ENCODE peak calls at places on chromosomes 4 and X, in six cellular contexts. One of them, this sample, is unnamed.

GRCh38 chr4:120847019-120847582 is 75.4 kb downstream of the PRDM5 start:
- DNase-seq in mammary epithelial cell: no peak
- DNase-seq in cardiac fibroblast: no peak
- DNase-seq in fibroblast of pulmonary artery: no peak
- DNase-seq in K562: no peak
- DNase-seq in left lung: no peak
- DNase-seq in this sample: no peak

GRCh38 chrX:77444075-77444474 is 3.1 kb upstream of the FGF16 start:
- DNase-seq in mammary epithelial cell: no peak
- DNase-seq in cardiac fibroblast: no peak
- DNase-seq in fibroblast of pulmonary artery: no peak
- DNase-seq in K562: no peak
- DNase-seq in left lung: no peak
- DNase-seq in this sample: no peak

GRCh38 chrX:41449615-41450014 is 2.5 kb downstream of the NYX start:
- DNase-seq in mammary epithelial cell: peak
- DNase-seq in cardiac fibroblast: peak
- DNase-seq in fibroblast of pulmonary artery: no peak
- DNase-seq in K562: no peak
- DNase-seq in left lung: no peak
- DNase-seq in this sample: no peak

GRCh38 chr4:81688085-81688484 is 216.4 kb upstream of the RASGEF1B start:
- DNase-seq in mammary epithelial cell: peak
- DNase-seq in cardiac fibroblast: peak
- DNase-seq in fibroblast of pulmonary artery: peak
- DNase-seq in K562: no peak
- DNase-seq in left lung: no peak
- DNase-seq in this sample: peak

GRCh38 chr4:44916406-44916805 is 190.1 kb upstream of the GNPDA2 start:
- DNase-seq in mammary epithelial cell: peak
- DNase-seq in cardiac fibroblast: peak
- DNase-seq in fibroblast of pulmonary artery: peak
- DNase-seq in K562: no peak
- DNase-seq in left lung: no peak
- DNase-seq in this sample: peak

GRCh38 chrX:66622209-66622608 is 16.7 kb downstream of the EDA2R start:
- DNase-seq in mammary epithelial cell: no peak
- DNase-seq in cardiac fibroblast: no peak
- DNase-seq in fibroblast of pulmonary artery: no peak
- DNase-seq in K562: no peak
- DNase-seq in left lung: no peak
- DNase-seq in this sample: peak

GRCh38 chr4:175720722-175721121 is 91.3 kb downstream of the GPM6A start:
- DNase-seq in mammary epithelial cell: no peak
- DNase-seq in cardiac fibroblast: no peak
- DNase-seq in fibroblast of pulmonary artery: no peak
- DNase-seq in K562: no peak
- DNase-seq in left lung: no peak
- DNase-seq in this sample: no peak

GRCh38 chrX:36577006-36577405 is 431.2 kb upstream of the FAM47C start:
- DNase-seq in mammary epithelial cell: no peak
- DNase-seq in cardiac fibroblast: no peak
- DNase-seq in fibroblast of pulmonary artery: no peak
- DNase-seq in K562: no peak
- DNase-seq in left lung: no peak
- DNase-seq in this sample: peak

DNA sequence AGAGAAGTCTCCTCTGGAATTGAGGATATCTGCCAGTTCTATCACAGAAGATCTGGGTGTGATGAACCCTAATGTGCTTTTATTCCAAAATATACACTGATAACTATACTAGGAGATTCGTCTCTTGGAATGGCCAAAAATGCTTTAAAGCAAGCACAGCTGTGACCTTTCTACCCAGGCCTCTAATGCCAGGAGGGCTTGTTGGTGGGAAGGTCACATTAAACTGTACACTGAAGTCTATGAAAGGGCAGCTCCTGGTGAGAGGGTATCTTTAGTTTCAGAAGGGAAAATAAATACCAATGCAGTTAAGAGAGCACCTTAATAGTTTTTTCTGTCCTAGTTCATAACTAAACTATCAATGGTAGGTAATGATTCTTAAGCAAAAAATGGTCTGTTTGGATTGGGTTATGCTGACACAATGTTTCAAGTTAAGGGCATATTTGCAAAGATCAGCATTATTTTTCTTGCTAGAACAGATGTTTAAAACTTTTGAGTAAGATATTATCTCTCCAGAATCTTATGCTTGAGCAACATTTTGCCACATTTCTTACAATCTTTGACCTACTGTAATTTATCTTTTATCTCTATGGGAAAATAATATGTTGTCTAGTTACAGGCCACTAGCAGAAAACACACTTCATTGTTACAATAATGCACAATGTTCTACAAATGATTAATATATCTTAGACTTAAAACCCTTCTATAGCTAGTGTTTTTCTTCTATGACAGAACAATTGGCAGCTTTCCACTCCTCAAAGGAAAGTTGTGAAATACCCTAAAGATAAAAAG is 59.6 kb downstream of the SEC24D start:
- DNase-seq in mammary epithelial cell: peak
- DNase-seq in cardiac fibroblast: peak
- DNase-seq in fibroblast of pulmonary artery: peak
- DNase-seq in K562: no peak
- DNase-seq in left lung: no peak
- DNase-seq in this sample: peak
- TF ChIP-seq CTCF in mammary epithelial cell: no peak
- TF ChIP-seq CTCF in cardiac fibroblast: no peak
- TF ChIP-seq CTCF in fibroblast of pulmonary artery: no peak
- TF ChIP-seq CTCF in K562: no peak
- TF ChIP-seq CTCF in left lung: no peak
- TF ChIP-seq CTCF in this sample: no peak

GRCh38 chr4:161256716-161257115 is 907.1 kb downstream of the FSTL5 start:
- DNase-seq in mammary epithelial cell: no peak
- DNase-seq in cardiac fibroblast: no peak
- DNase-seq in fibroblast of pulmonary artery: no peak
- DNase-seq in K562: no peak
- DNase-seq in left lung: no peak
- DNase-seq in this sample: peak
- H3K4me3 ChIP-seq in mammary epithelial cell: no peak
- H3K4me3 ChIP-seq in cardiac fibroblast: no peak
- H3K4me3 ChIP-seq in fibroblast of pulmonary artery: no peak
- H3K4me3 ChIP-seq in K562: no peak
- H3K4me3 ChIP-seq in left lung: no peak
- H3K4me3 ChIP-seq in this sample: no peak

GRCh38 chr4:181204109-181204508 is 1039.1 kb upstream of the TENM3 start:
- DNase-seq in mammary epithelial cell: peak
- DNase-seq in cardiac fibroblast: no peak
- DNase-seq in fibroblast of pulmonary artery: no peak
- DNase-seq in K562: no peak
- DNase-seq in left lung: no peak
- DNase-seq in this sample: peak

DNA sequence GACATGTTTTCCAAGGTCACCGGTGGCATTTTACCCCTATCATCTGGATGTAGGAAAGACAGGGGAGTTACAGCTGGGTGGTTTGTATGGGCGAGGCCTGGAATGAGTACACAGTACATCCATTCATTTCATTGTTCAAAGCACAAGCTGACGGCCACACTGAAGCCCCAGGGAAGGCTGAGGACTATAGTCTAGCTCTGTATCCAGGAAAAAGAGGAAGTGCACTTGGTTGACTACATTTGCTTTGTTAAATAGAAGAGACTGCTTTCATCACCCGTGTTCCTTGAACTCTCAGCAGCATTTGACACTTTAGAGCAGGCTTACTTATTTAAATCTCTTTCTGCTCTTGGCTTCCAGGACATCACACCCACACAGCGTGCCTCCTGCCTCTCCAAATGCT is 1041.0 kb upstream of the TENM3 start:
- DNase-seq in mammary epithelial cell: no peak
- DNase-seq in cardiac fibroblast: no peak
- DNase-seq in fibroblast of pulmonary artery: no peak
- DNase-seq in K562: no peak
- DNase-seq in left lung: no peak
- DNase-seq in this sample: peak
- TF ChIP-seq CTCF in mammary epithelial cell: no peak
- TF ChIP-seq CTCF in cardiac fibroblast: no peak
- TF ChIP-seq CTCF in fibroblast of pulmonary artery: no peak
- TF ChIP-seq CTCF in K562: no peak
- TF ChIP-seq CTCF in left lung: no peak
- TF ChIP-seq CTCF in this sample: no peak

DNA sequence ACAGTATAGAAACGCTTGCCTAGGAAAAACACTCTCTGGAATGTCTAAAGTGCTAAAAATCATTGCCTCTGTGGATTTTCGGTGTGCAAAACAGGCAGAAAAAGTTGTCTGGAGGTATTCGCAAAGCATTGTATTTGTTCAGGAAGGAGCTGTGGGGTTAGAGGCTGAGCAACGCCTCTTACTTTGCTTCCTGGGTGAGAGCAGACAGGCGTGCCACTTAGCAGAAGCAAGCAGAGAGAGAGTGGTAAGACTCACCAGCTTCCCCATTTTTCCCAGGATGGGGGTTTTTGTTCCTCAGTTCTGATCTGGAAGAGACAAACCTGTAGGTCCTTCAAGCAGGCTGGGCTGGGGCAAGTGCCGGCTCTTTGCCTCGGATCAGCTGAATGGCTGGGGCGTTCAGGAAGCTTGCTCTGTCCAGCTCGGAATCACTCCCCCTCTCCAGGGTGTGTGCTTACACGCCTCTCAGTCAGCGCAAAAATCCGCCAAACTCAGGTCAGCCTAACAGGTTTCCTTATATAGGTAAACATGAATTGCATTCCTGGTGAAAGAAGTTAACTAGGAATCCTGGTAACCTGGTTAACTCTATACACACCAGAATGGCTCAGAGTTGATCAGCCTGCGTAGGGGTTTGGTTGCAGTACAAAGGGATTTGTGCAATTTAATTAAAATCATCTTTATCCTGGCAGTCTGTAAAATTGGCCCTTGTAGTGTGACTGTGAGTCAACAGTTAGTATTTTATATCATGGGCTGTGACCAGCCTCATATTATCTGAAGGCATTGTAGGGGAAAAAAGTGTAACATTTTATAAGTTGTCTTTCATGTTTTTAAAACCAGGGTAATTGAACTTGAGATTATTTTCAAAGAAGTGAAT is 213.1 kb upstream of the MID1 start:
- DNase-seq in mammary epithelial cell: peak
- DNase-seq in cardiac fibroblast: peak
- DNase-seq in fibroblast of pulmonary artery: no peak
- DNase-seq in K562: peak
- DNase-seq in left lung: peak
- DNase-seq in this sample: peak
- H3K4me3 ChIP-seq in mammary epithelial cell: peak
- H3K4me3 ChIP-seq in cardiac fibroblast: peak
- H3K4me3 ChIP-seq in fibroblast of pulmonary artery: no peak
- H3K4me3 ChIP-seq in K562: no peak
- H3K4me3 ChIP-seq in left lung: peak
- H3K4me3 ChIP-seq in this sample: peak

DNA sequence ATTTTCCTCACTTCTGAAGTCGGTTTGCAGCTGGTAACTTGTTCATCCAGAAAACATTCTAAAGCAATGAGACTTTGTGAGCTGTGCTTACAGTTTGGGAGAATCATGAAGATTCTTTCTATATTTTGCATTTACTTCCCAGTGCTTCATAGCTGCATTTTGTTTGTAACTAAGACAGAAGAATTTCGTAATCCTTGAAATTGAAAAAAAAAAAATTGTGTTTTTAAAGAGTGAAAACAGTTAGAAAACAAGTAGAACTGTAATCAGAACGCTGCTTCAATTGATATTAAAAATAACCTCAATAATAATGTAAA is 392.4 kb downstream of the UNC5C start:
- DNase-seq in mammary epithelial cell: no peak
- DNase-seq in cardiac fibroblast: no peak
- DNase-seq in fibroblast of pulmonary artery: no peak
- DNase-seq in K562: no peak
- DNase-seq in left lung: no peak
- DNase-seq in this sample: no peak
- TF ChIP-seq CTCF in mammary epithelial cell: no peak
- TF ChIP-seq CTCF in cardiac fibroblast: no peak
- TF ChIP-seq CTCF in fibroblast of pulmonary artery: no peak
- TF ChIP-seq CTCF in K562: no peak
- TF ChIP-seq CTCF in left lung: no peak
- TF ChIP-seq CTCF in this sample: no peak

GRCh38 chr4:15655223-15656037 is at the start of gene FBXL5:
- DNase-seq in mammary epithelial cell: peak
- DNase-seq in cardiac fibroblast: peak
- DNase-seq in fibroblast of pulmonary artery: peak
- DNase-seq in K562: peak
- DNase-seq in left lung: peak
- DNase-seq in this sample: peak

GRCh38 chr4:15658136-15658535 is 3.0 kb upstream of the FBXL5 start:
- DNase-seq in mammary epithelial cell: no peak
- DNase-seq in cardiac fibroblast: no peak
- DNase-seq in fibroblast of pulmonary artery: no peak
- DNase-seq in K562: no peak
- DNase-seq in left lung: no peak
- DNase-seq in this sample: no peak

GRCh38 chr4:15656038-15656470 is 897 bp upstream of the FBXL5 start:
- DNase-seq in mammary epithelial cell: no peak
- DNase-seq in cardiac fibroblast: peak
- DNase-seq in fibroblast of pulmonary artery: peak
- DNase-seq in K562: no peak
- DNase-seq in left lung: no peak
- DNase-seq in this sample: no peak

GRCh38 chr4:15657366-15657765 is 2.2 kb upstream of the FBXL5 start:
- DNase-seq in mammary epithelial cell: no peak
- DNase-seq in cardiac fibroblast: no peak
- DNase-seq in fibroblast of pulmonary artery: no peak
- DNase-seq in K562: no peak
- DNase-seq in left lung: no peak
- DNase-seq in this sample: no peak

DNA sequence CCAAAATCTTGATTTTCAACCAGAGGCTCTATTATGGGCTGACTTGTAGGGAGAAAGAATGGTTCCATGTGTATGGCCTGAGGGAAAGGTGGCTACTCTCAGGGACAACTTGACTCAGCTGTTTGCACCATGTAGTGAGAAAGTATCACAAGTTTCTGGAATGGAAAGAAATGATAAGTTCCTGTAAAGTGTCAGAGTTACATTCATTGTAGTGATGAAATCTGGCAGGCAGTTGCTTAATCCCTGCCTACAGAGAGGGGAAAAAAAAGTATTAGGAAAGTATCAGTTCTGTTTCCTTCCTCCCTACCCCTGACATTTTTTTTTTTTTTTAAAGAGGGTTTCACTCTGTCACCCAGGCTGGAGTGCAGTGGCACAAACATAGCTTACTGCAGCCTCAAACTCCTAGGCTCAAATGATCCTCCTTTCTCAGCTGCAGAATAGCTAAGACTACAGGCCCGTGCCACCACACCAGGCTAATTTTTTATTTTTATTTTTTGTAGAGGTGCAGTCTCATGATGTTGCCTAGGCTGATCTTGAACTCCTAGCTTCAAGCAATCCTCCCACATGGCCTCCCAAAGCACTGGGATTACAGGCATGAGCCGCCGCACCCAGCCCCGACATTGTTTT is 4.7 kb upstream of the FBXL5 start:
- DNase-seq in mammary epithelial cell: peak
- DNase-seq in cardiac fibroblast: peak
- DNase-seq in fibroblast of pulmonary artery: peak
- DNase-seq in K562: no peak
- DNase-seq in left lung: no peak
- DNase-seq in this sample: peak
- H3K4me3 ChIP-seq in mammary epithelial cell: no peak
- H3K4me3 ChIP-seq in cardiac fibroblast: no peak
- H3K4me3 ChIP-seq in fibroblast of pulmonary artery: no peak
- H3K4me3 ChIP-seq in K562: no peak
- H3K4me3 ChIP-seq in left lung: no peak
- H3K4me3 ChIP-seq in this sample: no peak